ENCODE peak calls at places on chromosomes 4 and X, in seven cellular contexts. E is small intestine, H is A549, O is MM.1S, R is Panc1, F is IMR-90, X is GM23248. I is an unnamed sample.

GRCh38 chrX:40950546-40950945 is 134.7 kb upstream of the USP9X start:
- DNase-seq in O (no peak), R (no peak), E (no peak), F (no peak), X (no peak), H (no peak), I (no peak)

GRCh38 chr4:150583287-150584197 is 1.6 kb downstream of the MAB21L2 start:
- DNase-seq in O (no peak), F (peak; percentile 47), H (no peak), X (no peak), R (no peak), E (no peak), I (no peak)

GRCh38 chr4:97142893-97143292 is 1000.4 kb downstream of the STPG2 start:
- DNase-seq in O (no peak), H (no peak), F (no peak), E (no peak), X (no peak), R (no peak), I (no peak)

GRCh38 chr4:2251073-2251794 is 9.3 kb upstream of the HAUS3 start:
- DNase-seq in X (no peak), R (no peak), F (no peak), O (no peak), H (no peak), E (no peak), I (no peak)

GRCh38 chr4:179097741-179098140 is 1655.5 kb upstream of the AGA start:
- DNase-seq in O (peak; percentile 16), X (peak; percentile 0), H (no peak), E (no peak), F (peak; percentile 37), R (no peak), I (no peak)

GRCh38 chrX:85620466-85620865 is 241.0 kb upstream of the POF1B start:
- DNase-seq in H (no peak), R (no peak), F (no peak), O (no peak), E (no peak), X (no peak), I (no peak)

GRCh38 chrX:121000589-121000988 is 15.0 kb upstream of the CT47A1 start:
- DNase-seq in E (no peak), X (peak; percentile 19), R (no peak), H (peak; percentile 33), O (peak; percentile 34), F (no peak), I (peak; percentile 33)

GRCh38 chrX:44415639-44416386 is 72.3 kb upstream of the EFHC2 start:
- DNase-seq in R (no peak), F (no peak), H (no peak), O (no peak), X (no peak), E (peak; percentile 76), I (peak; percentile 76)

GRCh38 chr4:140893939-140894338 is 137.8 kb upstream of the TBC1D9 start:
- DNase-seq in R (no peak), O (no peak), H (no peak), F (peak; percentile 71), E (no peak), X (peak; percentile 77), I (no peak)

GRCh38 chr4:2673157-2673556 is 83.0 kb downstream of the TNIP2 start:
- DNase-seq in F (no peak), H (peak; percentile 11), E (no peak), X (peak; percentile 22), O (no peak), R (no peak), I (no peak)

GRCh38 chr4:72063726-72064125 is 31.9 kb downstream of the NPFFR2 start:
- DNase-seq in X (no peak), H (no peak), O (no peak), R (no peak), E (no peak), F (no peak), I (no peak)

GRCh38 chr4:148245015-148245414 is 197.2 kb downstream of the NR3C2 start:
- DNase-seq in X (no peak), R (no peak), O (no peak), E (no peak), F (no peak), H (no peak), I (no peak)

GRCh38 chr4:54661686-54662085 is 3.9 kb downstream of the KIT start:
- DNase-seq in H (no peak), F (peak; percentile 92), O (no peak), R (no peak), E (no peak), X (peak; percentile 95), I (peak; percentile 54)

GRCh38 chr4:145178740-145179139 is 1.6 kb downstream of the OTUD4 start:
- DNase-seq in R (no peak), X (no peak), H (no peak), O (peak; percentile 26), F (no peak), E (peak; percentile 41), I (peak; percentile 8)

GRCh38 chr4:139171878-139172691 is 4.9 kb downstream of the ELF2 start:
- DNase-seq in E (no peak), F (peak; percentile 55), X (peak; percentile 77), H (peak; percentile 35), O (no peak), R (no peak), I (peak; percentile 68)

GRCh38 chr4:30765022-30765421 is 44.9 kb downstream of the PCDH7 start:
- DNase-seq in F (no peak), R (no peak), H (no peak), E (no peak), O (no peak), X (no peak), I (no peak)

GRCh38 chr4:76198411-76199237 is 15.0 kb downstream of the SCARB2 start:
- DNase-seq in R (no peak), H (peak; percentile 12), E (peak; percentile 79), F (peak; percentile 89), O (peak; percentile 86), X (peak; percentile 87), I (peak; percentile 71)

GRCh38 chr4:76195326-76195725 is 18.3 kb downstream of the SCARB2 start:
- DNase-seq in F (no peak), E (no peak), H (no peak), O (no peak), R (no peak), X (no peak), I (peak; percentile 75)

GRCh38 chr4:76199664-76200211 is 13.9 kb downstream of the SCARB2 start:
- DNase-seq in O (peak; percentile 97), R (no peak), E (peak; percentile 85), F (peak; percentile 31), H (no peak), X (no peak), I (no peak)

GRCh38 chr4:76197971-76198410 is 15.6 kb downstream of the SCARB2 start:
- DNase-seq in E (no peak), H (no peak), F (peak; percentile 69), R (no peak), X (peak; percentile 77), O (peak; percentile 78), I (peak; percentile 75)

DNA sequence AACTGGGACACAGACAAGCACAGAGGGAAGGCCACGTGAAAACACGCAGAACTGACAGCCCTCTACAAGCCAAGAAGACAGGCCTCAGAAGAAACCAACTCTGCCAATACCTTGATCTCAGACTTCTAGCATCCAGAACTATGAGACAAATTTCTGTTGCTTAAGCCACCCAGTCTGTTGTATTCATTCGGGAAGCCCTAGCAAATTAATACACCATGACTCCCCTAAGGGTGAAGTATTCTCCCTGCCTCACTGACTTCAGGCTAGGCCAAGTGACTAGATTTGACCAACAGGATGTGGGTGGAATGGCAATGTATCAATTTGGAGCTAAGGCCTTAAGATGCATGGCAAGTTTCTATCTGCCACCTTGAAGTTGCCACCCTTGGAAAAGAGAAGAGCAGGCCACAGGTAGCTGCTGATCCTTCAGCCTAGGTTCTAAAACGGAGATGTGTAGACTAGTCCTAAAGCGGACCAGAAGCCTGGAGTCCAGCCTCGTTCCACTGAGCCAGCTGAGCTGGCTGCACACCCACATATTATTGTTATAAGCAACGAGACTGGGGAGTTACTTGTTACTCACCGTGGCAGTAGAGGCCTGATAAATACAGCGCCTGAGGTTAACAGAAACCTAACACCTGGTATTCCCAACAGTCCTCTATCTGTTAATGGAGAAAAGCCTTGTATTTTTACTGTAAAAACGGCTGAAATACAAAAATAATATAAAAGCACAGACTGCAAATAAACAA is 16.5 kb downstream of the SCARB2 start:
- DNase-seq in H (no peak), O (no peak), X (peak; percentile 83), F (peak; percentile 41), E (no peak), R (no peak), I (peak; percentile 60)
- H3K4me1 ChIP-seq in H (peaks cover 43% of the 10 kb centered on the region), O (peaks cover 46% of the 10 kb centered on the region), X (peaks cover 57% of the 10 kb centered on the region), F (peaks cover 35% of the 10 kb centered on the region), E (peaks cover 41% of the 10 kb centered on the region), R (peaks cover 9% of the 10 kb centered on the region), I (peaks cover 67% of the 10 kb centered on the region)

GRCh38 chr4:151801547-151802516 is 41.0 kb upstream of the GATB start:
- DNase-seq in O (peak; percentile 56), E (peak; percentile 42), R (peak; percentile 15), X (peak; percentile 64), F (peak; percentile 44), H (peak; percentile 52), I (no peak)
- H3K27ac ChIP-seq in O (no peak overlapping the region), E (no peak overlapping the region), R (no peak overlapping the region), X (no peak overlapping the region), F (no peak overlapping the region), H (no peak overlapping the region), I (no peak overlapping the region)

GRCh38 chrX:154061801-154062200 is 35.7 kb downstream of the MECP2 start:
- DNase-seq in E (no peak), H (no peak), R (no peak), O (no peak), F (no peak), X (no peak), I (no peak)

GRCh38 chrX:154059729-154060245 is 37.7 kb downstream of the MECP2 start:
- DNase-seq in E (no peak), O (no peak), F (no peak), H (no peak), R (no peak), X (no peak), I (no peak)

GRCh38 chrX:154063234-154063633 is 34.3 kb downstream of the MECP2 start:
- DNase-seq in F (no peak), H (no peak), X (no peak), R (no peak), O (no peak), E (no peak), I (no peak)

GRCh38 chrX:154068560-154068959 is 29.0 kb downstream of the MECP2 start:
- DNase-seq in H (no peak), E (no peak), F (no peak), X (no peak), R (no peak), O (no peak), I (no peak)

GRCh38 chrX:154064637-154065435 is 32.7 kb downstream of the MECP2 start:
- DNase-seq in X (no peak), R (no peak), F (no peak), H (no peak), E (no peak), O (no peak), I (no peak)
- H3K4me1 ChIP-seq in X (no peaks in the 10 kb centered on the region), R (peaks cover 6% of the 10 kb centered on the region), F (peaks cover 2% of the 10 kb centered on the region), H (no peaks in the 10 kb centered on the region), E (no peaks in the 10 kb centered on the region), O (no peaks in the 10 kb centered on the region), I (no peaks in the 10 kb centered on the region)

DNA sequence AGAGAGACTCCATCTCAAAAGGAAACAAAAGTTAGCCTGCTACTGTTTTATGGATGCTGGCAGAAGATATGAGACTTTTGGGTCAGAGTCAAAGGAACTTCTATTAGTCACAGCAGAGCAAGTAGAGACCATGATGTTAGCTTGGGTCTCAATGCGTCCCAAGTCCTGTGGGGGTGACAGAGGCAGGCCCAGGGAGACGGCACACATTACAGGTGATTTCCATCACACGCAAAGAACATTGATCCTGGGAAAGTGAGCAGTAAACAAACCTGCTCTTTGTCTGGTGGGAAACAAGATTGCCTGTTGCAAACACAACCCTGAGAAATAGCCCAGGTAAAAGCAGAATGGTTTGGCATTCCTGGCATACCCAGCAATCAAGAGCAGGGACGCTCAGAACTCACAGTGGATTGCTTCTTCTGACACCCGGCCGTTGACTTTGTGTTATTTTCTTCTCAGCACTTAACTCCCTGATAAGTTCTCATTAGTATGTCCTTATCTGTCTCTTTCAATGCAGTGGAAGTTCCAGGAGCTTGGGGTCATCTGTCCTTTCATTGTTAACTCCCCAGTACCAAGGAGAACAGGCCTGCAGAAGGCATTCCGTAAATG is 51.2 kb upstream of the LGI2 start:
- DNase-seq in X (no peak), F (no peak), H (no peak), E (no peak), O (no peak), R (no peak), I (no peak)
- H3K27ac ChIP-seq in X (no peak overlapping the region), F (no peak overlapping the region), H (no peak overlapping the region), E (no peak overlapping the region), O (no peak overlapping the region), R (no peak overlapping the region), I (no peak overlapping the region)

I was measured in mammary epithelial cell.